ENCODE peak calls at places on chromosomes 11 and 22, in five cellular contexts. B is mammary epithelial cell, T is neural progenitor cell, U is PC-3, N is astrocyte. L is an unnamed sample.

GRCh38 chr11:18618341-18619025 is 15.7 kb downstream of the SPTY2D1 start:
- DNase-seq in B (no peak), U (no peak), N (peak), T (no peak), L (no peak)

GRCh38 chr11:73325036-73325981 is 17.2 kb downstream of the ARHGEF17 start:
- DNase-seq in T (no peak), U (no peak), N (no peak), B (no peak), L (no peak)

GRCh38 chr11:11856638-11857037 is 14.9 kb downstream of the USP47 start:
- DNase-seq in U (peak), T (no peak), B (peak), N (peak), L (no peak)

GRCh38 chr11:42890773-42891172 is 421.0 kb upstream of the API5 start:
- DNase-seq in U (no peak), B (no peak), N (no peak), T (no peak), L (no peak)

GRCh38 chr22:20316217-20316843 is 3.5 kb downstream of the DGCR6L start:
- DNase-seq in T (peak), U (no peak), B (no peak), N (no peak), L (no peak)

GRCh38 chr11:27158763-27159679 is 118.4 kb downstream of the BBOX1 start:
- DNase-seq in B (peak), T (peak), N (peak), U (peak), L (peak)

GRCh38 chr11:62577046-62577708 is 3.5 kb upstream of the EEF1G start:
- DNase-seq in B (no peak), U (no peak), N (no peak), T (no peak), L (no peak)

GRCh38 chr11:62025429-62026105 is 58.1 kb upstream of the FTH1 start:
- DNase-seq in B (peak), N (peak), T (no peak), U (peak), L (peak)

GRCh38 chr11:3169952-3170755 is 5.0 kb upstream of the OSBPL5 start:
- DNase-seq in T (no peak), B (no peak), U (peak), N (peak), L (no peak)

GRCh38 chr22:20479612-20480196 is 15.9 kb downstream of the KLHL22 start:
- DNase-seq in B (no peak), U (no peak), T (no peak), N (no peak), L (no peak)

GRCh38 chr22:43823353-43823908 is 11.3 kb upstream of the EFCAB6 start:
- DNase-seq in U (peak), T (peak), B (peak), N (peak), L (no peak)

GRCh38 chr11:35950082-35950481 is 6.2 kb downstream of the LDLRAD3 start:
- DNase-seq in N (no peak), U (peak), B (no peak), T (no peak), L (no peak)

GRCh38 chr11:3982431-3982830 is 112.2 kb upstream of the RRM1 start:
- DNase-seq in N (peak), B (no peak), T (no peak), U (no peak), L (no peak)

GRCh38 chr11:1300569-1301187 is 8.8 kb downstream of the TOLLIP start:
- DNase-seq in B (no peak), N (no peak), U (no peak), T (no peak), L (no peak)

GRCh38 chr11:44870142-44870541 is 80.5 kb downstream of the TP53I11 start:
- DNase-seq in B (no peak), T (no peak), N (no peak), U (no peak), L (no peak)

GRCh38 chr11:122145715-122146274 is 29.8 kb upstream of the BLID start:
- DNase-seq in U (no peak), B (no peak), T (no peak), N (peak), L (no peak)

GRCh38 chr22:41009222-41009948 is 58.2 kb downstream of the RBX1 start:
- DNase-seq in T (no peak), B (peak), N (peak), U (peak), L (no peak)

GRCh38 chr11:2779981-2780849 is 80.4 kb upstream of the KCNQ1OT1 start:
- DNase-seq in B (no peak), T (no peak), N (no peak), U (no peak), L (no peak)

GRCh38 chr11:8488395-8488794 is 105.6 kb downstream of the STK33 start:
- DNase-seq in U (no peak), N (no peak), T (no peak), B (no peak), L (no peak)

GRCh38 chr11:74022541-74022940 is 13.7 kb upstream of the UCP3 start:
- DNase-seq in U (no peak), N (no peak), T (no peak), B (no peak), L (no peak)

GRCh38 chr11:65918211-65919150 is at the start of gene C11orf68:
- DNase-seq in N (no peak), U (peak), T (no peak), B (peak), L (no peak)

GRCh38 chr11:3859373-3859881 is 4.0 kb downstream of the STIM1 start:
- DNase-seq in U (no peak), N (no peak), B (no peak), T (no peak), L (no peak)

GRCh38 chr11:30786392-30787120 is 200.4 kb upstream of the MPPED2 start:
- DNase-seq in T (no peak), U (no peak), B (no peak), N (peak), L (no peak)

GRCh38 chr11:117734596-117734995 is 62.4 kb downstream of the DSCAML1 start:
- DNase-seq in U (no peak), N (no peak), T (no peak), B (no peak), L (no peak)

GRCh38 chr11:86722041-86722440 is 49.6 kb upstream of the ME3 start:
- DNase-seq in T (no peak), B (peak), U (peak), N (peak), L (no peak)

GRCh38 chr22:43829448-43829821 is 17.3 kb upstream of the EFCAB6 start:
- DNase-seq in T (no peak), B (no peak), U (no peak), N (peak), L (no peak)

GRCh38 chr11:18011633-18012313 is 1.1 kb downstream of the SERGEF start:
- DNase-seq in U (no peak), N (no peak), T (peak), B (no peak), L (no peak)

GRCh38 chr11:130872961-130873360 is 43.3 kb downstream of the SNX19 start:
- DNase-seq in T (no peak), N (peak), B (peak), U (peak), L (no peak)

GRCh38 chr22:49086606-49087157 is 741.0 kb downstream of the BRD1 start:
- DNase-seq in B (no peak), N (no peak), U (no peak), T (no peak), L (no peak)

GRCh38 chr22:49093192-49093880 is 734.3 kb downstream of the BRD1 start:
- DNase-seq in T (no peak), U (no peak), N (no peak), B (no peak), L (no peak)

GRCh38 chr11:114233755-114234154 is 62.4 kb upstream of the NNMT start:
- DNase-seq in T (peak), U (no peak), B (no peak), N (no peak), L (no peak)

GRCh38 chr11:58796333-58797049 is 48.0 kb downstream of the GLYATL2 start:
- DNase-seq in U (no peak), B (no peak), N (no peak), T (no peak), L (no peak)

GRCh38 chr11:69302447-69302846 is 8.5 kb downstream of the MYEOV start:
- DNase-seq in U (no peak), B (no peak), N (no peak), T (no peak), L (no peak)
- H3K27ac ChIP-seq in U (peak), B (peak), N (peak), T (no peak), L (peak)

GRCh38 chr11:123696183-123696582 is 41.8 kb upstream of the SCN3B start:
- DNase-seq in N (no peak), B (peak), U (no peak), T (no peak), L (no peak)
- TF ChIP-seq EZH2 in N (no peak), B (no peak), U (no peak), T (no peak), L (no peak)

GRCh38 chr22:39534591-39535301 is 2.2 kb upstream of the RPS19BP1 start:
- DNase-seq in N (no peak), T (peak), U (peak), B (peak), L (no peak)
- H3K4me3 ChIP-seq in N (no peak), T (peak), U (peak), B (peak), L (no peak)

DNA sequence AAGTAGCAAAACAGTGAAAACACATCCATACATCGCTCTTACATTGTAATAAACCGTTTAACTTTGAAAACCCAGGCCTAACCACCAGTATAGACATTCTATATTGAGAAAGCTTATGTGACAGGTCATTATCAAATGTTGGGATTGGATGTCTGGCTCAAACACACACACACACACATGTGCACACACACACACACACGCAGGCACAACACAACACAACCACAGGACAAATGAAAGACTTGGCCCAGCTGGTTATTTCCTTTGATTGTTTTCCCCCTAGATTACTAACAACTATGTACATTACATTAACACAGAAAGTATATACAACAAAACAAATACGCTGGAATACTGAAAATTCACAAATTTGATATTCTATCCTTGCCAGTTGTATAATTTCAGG is 119.7 kb downstream of the APOL5 start:
- DNase-seq in N (no peak), B (peak), U (no peak), T (no peak), L (no peak)
- H3K27ac ChIP-seq in N (peak), B (peak), U (no peak), T (no peak), L (peak)

DNA sequence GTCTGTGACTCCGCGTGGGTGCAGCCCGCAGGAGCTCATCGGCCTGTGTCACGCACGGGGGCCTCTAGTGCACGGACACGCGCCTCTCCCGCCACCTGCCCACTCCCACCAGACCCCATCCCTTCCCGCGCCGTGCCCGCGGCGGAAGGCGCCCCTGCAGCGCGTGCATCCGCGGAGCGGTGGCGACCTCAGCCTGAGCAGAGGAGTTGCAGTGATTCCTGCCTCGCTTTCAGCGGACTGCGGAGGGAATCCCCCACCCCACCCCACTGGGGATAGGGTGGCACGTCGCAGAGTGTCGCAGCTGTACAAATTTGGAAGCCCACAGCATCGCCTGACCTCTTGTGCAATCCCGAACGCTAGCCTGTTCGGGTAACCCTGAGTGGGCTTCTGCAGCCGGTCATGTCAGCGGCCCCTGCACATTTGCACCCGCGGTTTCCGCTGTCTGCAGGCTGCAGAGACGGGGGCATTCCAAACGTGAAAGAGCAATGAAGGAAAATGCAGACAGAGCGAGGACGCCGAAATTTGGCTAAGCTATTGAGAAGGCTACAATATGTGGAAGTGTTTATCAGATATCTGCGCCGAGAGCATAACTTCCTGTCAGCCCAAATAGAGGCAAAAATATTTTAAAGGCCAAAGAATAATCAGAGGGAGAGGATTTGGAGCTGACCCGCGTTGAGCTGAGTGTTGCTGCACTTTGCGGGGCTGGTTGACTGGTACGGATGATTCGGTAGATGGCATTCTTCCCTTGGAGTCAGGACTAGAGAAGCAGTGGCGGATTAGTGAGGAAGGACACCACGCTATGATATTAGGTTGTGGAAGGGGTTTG is 619 bp upstream of the ARHGAP20 start:
- DNase-seq in N (peak), T (peak), U (no peak), B (peak), L (no peak)
- TF ChIP-seq EZH2 in N (peak), T (peak), U (peak), B (peak), L (peak)

GRCh38 chr11:67213251-67213650 is 53.0 kb upstream of the GRK2 start:
- DNase-seq in N (no peak), B (no peak), T (no peak), U (no peak), L (no peak)
- H3K4me3 ChIP-seq in N (no peak), B (no peak), T (no peak), U (no peak), L (no peak)